ENCODE peak calls at places on chromosomes 13 and 19, in seven cellular contexts. W is AG04450; O is ovary; Q is HCT116; A is effector memory CD4-positive, alpha-beta T cell; M is fibroblast of lung; E is suprapubic skin. R is an unnamed sample.
A peak's percentile ranks its signal among the peaks of the same experiment; 100 is the strongest.

GRCh38 chr19:50332264-50333038 is 3.3 kb upstream of the KCNC3 start:
- DNase-seq in O (no peak), E (no peak), A (no peak), Q (no peak), M (no peak), W (no peak), R (no peak)

GRCh38 chr19:53916004-53916403 is 6.9 kb downstream of the CACNG7 start:
- DNase-seq in E (no peak), O (no peak), M (no peak), A (no peak), W (no peak), Q (no peak), R (no peak)

GRCh38 chr13:38309397-38309796 is 40.3 kb upstream of the UFM1 start:
- DNase-seq in A (no peak), Q (no peak), O (no peak), W (no peak), E (no peak), M (no peak), R (no peak)

GRCh38 chr13:34617684-34618083 is 324.4 kb upstream of the NBEA start:
- DNase-seq in O (no peak), A (no peak), W (no peak), E (no peak), M (peak; percentile 32), Q (no peak), R (no peak)

GRCh38 chr19:30000862-30001261 is 58.8 kb downstream of the URI1 start:
- DNase-seq in E (no peak), M (no peak), Q (no peak), W (no peak), O (no peak), A (no peak), R (no peak)

GRCh38 chr19:32041681-32042292 is 303.6 kb upstream of the ZNF507 start:
- DNase-seq in A (no peak), Q (no peak), M (peak; percentile 21), E (no peak), W (no peak), O (peak; percentile 77), R (no peak)

GRCh38 chr19:50460161-50460765 is 16.0 kb upstream of the EMC10 start:
- DNase-seq in O (no peak), Q (no peak), M (peak; percentile 68), W (no peak), E (no peak), A (no peak), R (no peak)

GRCh38 chr13:106753241-106753640 is 185.3 kb upstream of the ARGLU1 start:
- DNase-seq in A (no peak), W (no peak), M (no peak), O (no peak), Q (no peak), E (no peak), R (no peak)

GRCh38 chr19:33301011-33301899 is 1.1 kb downstream of the CEBPA start:
- DNase-seq in O (no peak), E (no peak), Q (no peak), M (no peak), A (no peak), W (no peak), R (no peak)

GRCh38 chr13:66794340-66795031 is 435.6 kb downstream of the PCDH9 start:
- DNase-seq in M (no peak), A (no peak), Q (no peak), E (no peak), W (no peak), O (no peak), R (no peak)

GRCh38 chr13:21014666-21015170 is 46.7 kb downstream of the LATS2 start:
- DNase-seq in A (no peak), E (no peak), O (peak; percentile 65), W (peak; percentile 74), M (peak; percentile 88), Q (no peak), R (no peak)

GRCh38 chr13:84651288-84651687 is 769.0 kb upstream of the SLITRK1 start:
- DNase-seq in E (no peak), A (no peak), Q (no peak), W (peak; percentile 24), M (peak; percentile 91), O (no peak), R (no peak)

GRCh38 chr13:111916201-111916600 is 150.7 kb upstream of the SOX1 start:
- DNase-seq in M (no peak), E (peak; percentile 37), Q (no peak), W (no peak), A (no peak), O (no peak), R (no peak)

GRCh38 chr19:49056101-49056901 is 1.2 kb downstream of the CGB7 start:
- DNase-seq in W (no peak), Q (peak; percentile 34), E (no peak), O (peak; percentile 65), A (peak; percentile 45), M (peak; percentile 59), R (peak; percentile 46)

GRCh38 chr13:60326273-60326672 is 70.7 kb upstream of the TDRD3 start:
- DNase-seq in E (no peak), A (no peak), M (no peak), W (no peak), O (no peak), Q (no peak), R (no peak)

GRCh38 chr19:5539431-5539833 is 28.3 kb downstream of the TINCR start:
- DNase-seq in W (no peak), Q (no peak), O (no peak), M (peak; percentile 19), A (no peak), E (no peak), R (no peak)

GRCh38 chr13:39397866-39398265 is 205.1 kb downstream of the LHFPL6 start:
- DNase-seq in O (no peak), E (no peak), W (no peak), Q (no peak), A (no peak), M (no peak), R (no peak)

GRCh38 chr13:44305845-44306244 is 67.8 kb upstream of the SERP2 start:
- DNase-seq in Q (no peak), E (no peak), O (no peak), M (peak; percentile 78), W (no peak), A (no peak), R (no peak)

GRCh38 chr13:95481051-95481775 is 71.3 kb upstream of the CLDN10 start:
- DNase-seq in A (no peak), E (no peak), O (no peak), W (no peak), Q (no peak), M (no peak), R (no peak)

GRCh38 chr19:2550431-2551171 is 74.7 kb downstream of the GADD45B start:
- DNase-seq in A (no peak), E (no peak), Q (no peak), O (no peak), M (no peak), W (no peak), R (no peak)

GRCh38 chr13:65653548-65654078 is 1576.5 kb downstream of the PCDH9 start:
- DNase-seq in Q (no peak), M (no peak), A (no peak), E (no peak), O (no peak), W (no peak), R (no peak)

GRCh38 chr19:50975766-50976165 is 6.4 kb upstream of the KLK6 start:
- DNase-seq in Q (peak; percentile 94), E (no peak), A (no peak), O (no peak), W (no peak), M (no peak), R (no peak)

GRCh38 chr19:17125728-17126677 is 50.4 kb downstream of the MYO9B start:
- DNase-seq in E (no peak), M (peak; percentile 13), W (no peak), O (no peak), A (peak; percentile 61), Q (no peak), R (peak; percentile 57)

GRCh38 chr19:5186293-5187050 is 154.1 kb downstream of the PTPRS start:
- DNase-seq in Q (no peak), M (peak; percentile 73), E (no peak), W (no peak), A (no peak), O (no peak), R (no peak)

GRCh38 chr13:49165798-49166752 is 54.1 kb upstream of the MLNR start:
- DNase-seq in Q (no peak), A (no peak), O (no peak), E (no peak), W (no peak), M (no peak), R (no peak)

GRCh38 chr13:49171358-49171757 is 48.8 kb upstream of the MLNR start:
- DNase-seq in W (no peak), Q (no peak), A (no peak), E (no peak), O (no peak), M (no peak), R (no peak)
- H3K9me3 ChIP-seq in W (no peaks in the 10 kb centered on the region), Q (no peaks in the 10 kb centered on the region), A (no peaks in the 10 kb centered on the region), E (no peaks in the 10 kb centered on the region), O (no peaks in the 10 kb centered on the region), M (no peaks in the 10 kb centered on the region), R (no peaks in the 10 kb centered on the region)

GRCh38 chr19:9523885-9524474 is 14.5 kb downstream of the ZNF426 start:
- DNase-seq in O (no peak), M (peak; percentile 10), W (no peak), E (no peak), Q (no peak), A (no peak), R (no peak)
- H3K9me3 ChIP-seq in O (peaks cover 62% of the 10 kb centered on the region), M (peaks cover 16% of the 10 kb centered on the region), W (peaks cover 75% of the 10 kb centered on the region), E (peaks cover 83% of the 10 kb centered on the region), Q (peaks cover 40% of the 10 kb centered on the region), A (peaks cover 66% of the 10 kb centered on the region), R (peaks cover 45% of the 10 kb centered on the region)

DNA sequence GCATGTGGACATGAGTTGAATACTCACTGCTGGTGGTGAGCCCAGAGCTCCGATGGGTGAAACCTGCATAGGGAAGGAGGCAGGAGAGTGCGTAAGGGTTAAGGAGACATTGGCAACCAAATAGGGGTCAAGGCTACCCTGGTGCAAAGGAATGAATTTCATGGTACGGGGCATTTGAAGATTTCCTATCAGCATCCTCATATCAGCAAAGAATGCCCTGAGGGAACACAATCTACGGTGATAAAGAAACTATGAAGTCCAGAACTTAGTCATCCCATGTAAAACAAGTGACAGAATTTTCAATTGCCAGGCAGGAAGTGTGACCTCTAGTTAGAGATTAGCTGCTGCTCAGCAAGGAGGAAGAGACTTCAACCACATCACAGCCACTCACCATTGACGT is 64.9 kb downstream of the MBD3L1 start:
- DNase-seq in Q (no peak), W (no peak), O (no peak), E (no peak), A (no peak), M (no peak), R (no peak)
- H3K9me3 ChIP-seq in Q (no peaks in the 10 kb centered on the region), W (peaks cover 58% of the 10 kb centered on the region), O (no peaks in the 10 kb centered on the region), E (no peaks in the 10 kb centered on the region), A (no peaks in the 10 kb centered on the region), M (no peaks in the 10 kb centered on the region), R (no peaks in the 10 kb centered on the region)

DNA sequence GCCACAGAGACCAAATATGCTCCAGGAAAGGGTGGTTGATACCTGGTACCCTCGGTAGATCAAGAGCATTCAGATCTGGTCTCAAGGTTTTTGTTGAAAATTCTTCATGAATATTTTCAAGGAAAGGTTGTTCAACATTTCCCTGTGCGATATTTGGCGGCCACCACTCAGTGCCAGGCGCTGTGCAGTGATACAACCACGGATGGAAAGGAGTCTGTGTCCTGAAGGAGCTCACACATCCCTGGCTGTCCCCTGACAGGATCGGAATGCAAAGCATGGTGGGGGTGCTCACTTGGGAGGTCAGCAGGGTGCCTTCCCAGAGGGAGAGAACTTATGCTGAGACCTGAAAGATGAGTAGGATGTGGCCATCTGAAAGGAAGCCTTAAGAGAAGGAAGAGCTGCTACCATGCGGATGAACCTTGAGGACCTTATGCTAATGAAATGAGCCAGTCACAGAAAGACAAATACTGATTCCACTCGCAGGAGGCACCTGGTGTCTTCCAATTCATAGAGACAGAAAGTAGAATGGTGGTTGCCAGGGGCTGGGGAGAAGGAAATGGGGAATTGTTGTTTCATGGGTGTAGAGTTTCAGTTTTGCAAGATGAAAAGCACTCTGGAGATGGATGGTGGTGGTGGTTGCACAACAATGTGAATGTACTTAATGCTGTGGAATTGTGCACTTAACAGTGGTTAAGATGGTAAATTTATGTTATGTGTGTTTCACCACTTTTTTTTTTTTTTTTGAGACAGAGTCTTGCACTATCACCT is 41.6 kb downstream of the HSPH1 start:
- DNase-seq in E (no peak), A (no peak), O (no peak), W (no peak), M (no peak), Q (no peak), R (no peak)
- H3K9me3 ChIP-seq in E (no peaks in the 10 kb centered on the region), A (no peaks in the 10 kb centered on the region), O (no peaks in the 10 kb centered on the region), W (no peaks in the 10 kb centered on the region), M (no peaks in the 10 kb centered on the region), Q (no peaks in the 10 kb centered on the region), R (no peaks in the 10 kb centered on the region)